ENCODE peak calls at places on chromosome 6, in five cellular contexts. One of them, this sample, is unnamed.

GRCh38 chr6:25070547-25071366 is 135.0 kb upstream of the RIPOR2 start:
- DNase-seq in CD4-positive, alpha-beta T cell: peak
- DNase-seq in activated naive CD4-positive, alpha-beta T cell: peak
- DNase-seq in right cardiac atrium: peak
- DNase-seq in astrocyte of the spinal cord: peak
- DNase-seq in this sample: peak

GRCh38 chr6:17831135-17831534 is 124.4 kb upstream of the NUP153 start:
- DNase-seq in CD4-positive, alpha-beta T cell: no peak
- DNase-seq in right cardiac atrium: no peak
- DNase-seq in activated naive CD4-positive, alpha-beta T cell: no peak
- DNase-seq in astrocyte of the spinal cord: peak
- DNase-seq in this sample: no peak

GRCh38 chr6:10140824-10141223 is 274.1 kb downstream of the TFAP2A start:
- DNase-seq in right cardiac atrium: no peak
- DNase-seq in activated naive CD4-positive, alpha-beta T cell: no peak
- DNase-seq in CD4-positive, alpha-beta T cell: no peak
- DNase-seq in astrocyte of the spinal cord: no peak
- DNase-seq in this sample: no peak

GRCh38 chr6:119575721-119576120 is 226.2 kb upstream of the MAN1A1 start:
- DNase-seq in activated naive CD4-positive, alpha-beta T cell: no peak
- DNase-seq in CD4-positive, alpha-beta T cell: no peak
- DNase-seq in right cardiac atrium: no peak
- DNase-seq in astrocyte of the spinal cord: peak
- DNase-seq in this sample: no peak

GRCh38 chr6:76706566-76706965 is 634.1 kb upstream of the IMPG1 start:
- DNase-seq in right cardiac atrium: no peak
- DNase-seq in astrocyte of the spinal cord: no peak
- DNase-seq in CD4-positive, alpha-beta T cell: no peak
- DNase-seq in activated naive CD4-positive, alpha-beta T cell: no peak
- DNase-seq in this sample: no peak

GRCh38 chr6:125818659-125819297 is 28.0 kb downstream of the NCOA7 start:
- DNase-seq in right cardiac atrium: no peak
- DNase-seq in astrocyte of the spinal cord: no peak
- DNase-seq in CD4-positive, alpha-beta T cell: no peak
- DNase-seq in activated naive CD4-positive, alpha-beta T cell: no peak
- DNase-seq in this sample: no peak

GRCh38 chr6:12494161-12494560 is 204.0 kb downstream of the EDN1 start:
- DNase-seq in right cardiac atrium: no peak
- DNase-seq in astrocyte of the spinal cord: no peak
- DNase-seq in CD4-positive, alpha-beta T cell: no peak
- DNase-seq in activated naive CD4-positive, alpha-beta T cell: no peak
- DNase-seq in this sample: no peak

GRCh38 chr6:107704377-107705013 is 119.6 kb downstream of the SCML4 start:
- DNase-seq in activated naive CD4-positive, alpha-beta T cell: no peak
- DNase-seq in CD4-positive, alpha-beta T cell: no peak
- DNase-seq in right cardiac atrium: no peak
- DNase-seq in astrocyte of the spinal cord: peak
- DNase-seq in this sample: peak

GRCh38 chr6:164346631-164347030 is 932.1 kb downstream of the QKI start:
- DNase-seq in astrocyte of the spinal cord: no peak
- DNase-seq in activated naive CD4-positive, alpha-beta T cell: no peak
- DNase-seq in CD4-positive, alpha-beta T cell: no peak
- DNase-seq in right cardiac atrium: no peak
- DNase-seq in this sample: no peak

GRCh38 chr6:138971601-138972000 is 16.5 kb downstream of the REPS1 start:
- DNase-seq in astrocyte of the spinal cord: peak
- DNase-seq in CD4-positive, alpha-beta T cell: no peak
- DNase-seq in activated naive CD4-positive, alpha-beta T cell: no peak
- DNase-seq in right cardiac atrium: no peak
- DNase-seq in this sample: no peak

GRCh38 chr6:109760208-109760607 is 69.1 kb downstream of the FIG4 start:
- DNase-seq in activated naive CD4-positive, alpha-beta T cell: no peak
- DNase-seq in right cardiac atrium: no peak
- DNase-seq in astrocyte of the spinal cord: no peak
- DNase-seq in CD4-positive, alpha-beta T cell: no peak
- DNase-seq in this sample: no peak

GRCh38 chr6:127053032-127053908 is 65.2 kb upstream of the RSPO3 start:
- DNase-seq in CD4-positive, alpha-beta T cell: no peak
- DNase-seq in activated naive CD4-positive, alpha-beta T cell: no peak
- DNase-seq in astrocyte of the spinal cord: peak
- DNase-seq in right cardiac atrium: no peak
- DNase-seq in this sample: no peak

This sample was measured in SK-N-SH.